ENCODE peak calls at places on chromosome 20, in ten cellular contexts. One of them, this sample, is unnamed.

GRCh38 chr20:37925265-37926165 is 22.6 kb downstream of the VSTM2L start:
- DNase-seq in CD8-positive, alpha-beta memory T cell: no peak
- DNase-seq in type B pancreatic cell: no peak
- DNase-seq in sigmoid colon: no peak
- DNase-seq in RCC 7860: no peak
- DNase-seq in GDM1: no peak
- DNase-seq in left ventricle myocardium inferior: no peak
- DNase-seq in HEK293T: no peak
- DNase-seq in stomach: no peak
- DNase-seq in stimulated activated CD4-positive, alpha-beta T cell treated with anti-CD3 and anti-CD28 coated beads, Interleukin-15, amount 100 ng/mL, for 1 hour: no peak
- DNase-seq in this sample: peak

GRCh38 chr20:62202083-62202395 is 18.0 kb downstream of the HRH3 start:
- DNase-seq in stimulated activated CD4-positive, alpha-beta T cell treated with anti-CD3 and anti-CD28 coated beads, Interleukin-15, amount 100 ng/mL, for 1 hour: no peak
- DNase-seq in RCC 7860: no peak
- DNase-seq in sigmoid colon: no peak
- DNase-seq in CD8-positive, alpha-beta memory T cell: peak
- DNase-seq in GDM1: no peak
- DNase-seq in left ventricle myocardium inferior: no peak
- DNase-seq in type B pancreatic cell: no peak
- DNase-seq in HEK293T: no peak
- DNase-seq in stomach: no peak
- DNase-seq in this sample: peak

GRCh38 chr20:58171796-58172425 is 56.5 kb downstream of the ANKRD60 start:
- DNase-seq in left ventricle myocardium inferior: no peak
- DNase-seq in HEK293T: no peak
- DNase-seq in GDM1: no peak
- DNase-seq in stomach: no peak
- DNase-seq in CD8-positive, alpha-beta memory T cell: no peak
- DNase-seq in type B pancreatic cell: no peak
- DNase-seq in stimulated activated CD4-positive, alpha-beta T cell treated with anti-CD3 and anti-CD28 coated beads, Interleukin-15, amount 100 ng/mL, for 1 hour: no peak
- DNase-seq in sigmoid colon: no peak
- DNase-seq in RCC 7860: no peak
- DNase-seq in this sample: no peak

GRCh38 chr20:52372169-52372568 is 180.6 kb upstream of the ZFP64 start:
- DNase-seq in GDM1: no peak
- DNase-seq in CD8-positive, alpha-beta memory T cell: no peak
- DNase-seq in sigmoid colon: no peak
- DNase-seq in type B pancreatic cell: no peak
- DNase-seq in stimulated activated CD4-positive, alpha-beta T cell treated with anti-CD3 and anti-CD28 coated beads, Interleukin-15, amount 100 ng/mL, for 1 hour: no peak
- DNase-seq in HEK293T: no peak
- DNase-seq in left ventricle myocardium inferior: no peak
- DNase-seq in RCC 7860: no peak
- DNase-seq in stomach: no peak
- DNase-seq in this sample: no peak

GRCh38 chr20:46541229-46541935 is 9.1 kb downstream of the OCSTAMP start:
- DNase-seq in left ventricle myocardium inferior: no peak
- DNase-seq in HEK293T: no peak
- DNase-seq in RCC 7860: no peak
- DNase-seq in stimulated activated CD4-positive, alpha-beta T cell treated with anti-CD3 and anti-CD28 coated beads, Interleukin-15, amount 100 ng/mL, for 1 hour: no peak
- DNase-seq in stomach: no peak
- DNase-seq in sigmoid colon: no peak
- DNase-seq in GDM1: no peak
- DNase-seq in type B pancreatic cell: no peak
- DNase-seq in CD8-positive, alpha-beta memory T cell: no peak
- DNase-seq in this sample: no peak

GRCh38 chr20:53739799-53740785 is 146.5 kb upstream of the ZNF217 start:
- DNase-seq in left ventricle myocardium inferior: no peak
- DNase-seq in RCC 7860: peak
- DNase-seq in GDM1: no peak
- DNase-seq in CD8-positive, alpha-beta memory T cell: no peak
- DNase-seq in HEK293T: no peak
- DNase-seq in stomach: no peak
- DNase-seq in type B pancreatic cell: no peak
- DNase-seq in stimulated activated CD4-positive, alpha-beta T cell treated with anti-CD3 and anti-CD28 coated beads, Interleukin-15, amount 100 ng/mL, for 1 hour: no peak
- DNase-seq in sigmoid colon: no peak
- DNase-seq in this sample: no peak

GRCh38 chr20:62387219-62387913 is 463 bp downstream of the RPS21 start:
- DNase-seq in left ventricle myocardium inferior: no peak
- DNase-seq in stomach: no peak
- DNase-seq in type B pancreatic cell: no peak
- DNase-seq in RCC 7860: no peak
- DNase-seq in GDM1: no peak
- DNase-seq in HEK293T: no peak
- DNase-seq in CD8-positive, alpha-beta memory T cell: no peak
- DNase-seq in sigmoid colon: no peak
- DNase-seq in stimulated activated CD4-positive, alpha-beta T cell treated with anti-CD3 and anti-CD28 coated beads, Interleukin-15, amount 100 ng/mL, for 1 hour: no peak
- DNase-seq in this sample: no peak

GRCh38 chr20:58018590-58018989 is 209.9 kb downstream of the ANKRD60 start:
- DNase-seq in GDM1: no peak
- DNase-seq in type B pancreatic cell: peak
- DNase-seq in stimulated activated CD4-positive, alpha-beta T cell treated with anti-CD3 and anti-CD28 coated beads, Interleukin-15, amount 100 ng/mL, for 1 hour: no peak
- DNase-seq in sigmoid colon: no peak
- DNase-seq in HEK293T: no peak
- DNase-seq in RCC 7860: no peak
- DNase-seq in CD8-positive, alpha-beta memory T cell: no peak
- DNase-seq in stomach: no peak
- DNase-seq in left ventricle myocardium inferior: no peak
- DNase-seq in this sample: no peak

GRCh38 chr20:39850821-39851330 is 838.2 kb downstream of the MAFB start:
- DNase-seq in stimulated activated CD4-positive, alpha-beta T cell treated with anti-CD3 and anti-CD28 coated beads, Interleukin-15, amount 100 ng/mL, for 1 hour: no peak
- DNase-seq in left ventricle myocardium inferior: no peak
- DNase-seq in GDM1: no peak
- DNase-seq in HEK293T: no peak
- DNase-seq in stomach: no peak
- DNase-seq in type B pancreatic cell: no peak
- DNase-seq in RCC 7860: peak
- DNase-seq in CD8-positive, alpha-beta memory T cell: no peak
- DNase-seq in sigmoid colon: no peak
- DNase-seq in this sample: no peak

GRCh38 chr20:42181064-42181463 is 562.9 kb upstream of the CHD6 start:
- DNase-seq in GDM1: no peak
- DNase-seq in sigmoid colon: no peak
- DNase-seq in stimulated activated CD4-positive, alpha-beta T cell treated with anti-CD3 and anti-CD28 coated beads, Interleukin-15, amount 100 ng/mL, for 1 hour: no peak
- DNase-seq in left ventricle myocardium inferior: no peak
- DNase-seq in RCC 7860: no peak
- DNase-seq in CD8-positive, alpha-beta memory T cell: no peak
- DNase-seq in type B pancreatic cell: no peak
- DNase-seq in stomach: no peak
- DNase-seq in HEK293T: no peak
- DNase-seq in this sample: no peak